ENCODE peak calls at places on chromosome 2, in eight cellular contexts. C is PC-3; T is effector memory CD4-positive, alpha-beta T cell; D is sigmoid colon; N is lung; F is cardiac muscle cell; L is HAP-1; G is tibial artery. Z is an unnamed sample.

GRCh38 chr2:217106650-217107014 is 246.8 kb upstream of the TNP1 start:
- DNase-seq in F (peak; percentile 50), N (no peak), L (no peak), D (no peak), G (no peak), C (peak; percentile 55), T (no peak), Z (no peak)

GRCh38 chr2:234873828-234874173 is 78.0 kb upstream of the SH3BP4 start:
- DNase-seq in D (peak; percentile 76), F (peak; percentile 53), C (no peak), T (no peak), G (no peak), L (no peak), N (no peak), Z (no peak)

GRCh38 chr2:6535572-6535971 is 330.1 kb downstream of the CMPK2 start:
- DNase-seq in F (no peak), G (no peak), L (no peak), T (no peak), D (no peak), N (no peak), C (no peak), Z (no peak)

GRCh38 chr2:134290363-134290762 is 36.5 kb downstream of the MGAT5 start:
- DNase-seq in L (no peak), D (no peak), N (no peak), C (no peak), F (no peak), G (no peak), T (no peak), Z (no peak)

GRCh38 chr2:33494155-33494779 is 17.8 kb downstream of the RASGRP3 start:
- DNase-seq in D (no peak), T (no peak), N (no peak), F (no peak), G (no peak), C (peak; percentile 67), L (no peak), Z (no peak)

GRCh38 chr2:181679544-181679979 is 755 bp downstream of the NEUROD1 start:
- DNase-seq in T (no peak), F (no peak), D (no peak), G (no peak), C (no peak), N (no peak), L (no peak), Z (no peak)

GRCh38 chr2:201058914-201059313 is 12.6 kb downstream of the HYCC2 start:
- DNase-seq in D (no peak), N (no peak), C (no peak), G (no peak), T (no peak), L (no peak), F (no peak), Z (no peak)

GRCh38 chr2:196473617-196474016 is 165.9 kb upstream of the CCDC150 start:
- DNase-seq in L (no peak), D (no peak), C (no peak), G (no peak), N (no peak), T (no peak), F (no peak), Z (no peak)

GRCh38 chr2:154375625-154376020 is 322.9 kb upstream of the KCNJ3 start:
- DNase-seq in C (peak; percentile 64), N (no peak), D (no peak), T (no peak), F (peak; percentile 51), L (peak; percentile 79), G (no peak), Z (no peak)

GRCh38 chr2:393711-394696 is 106.1 kb upstream of the ALKAL2 start:
- DNase-seq in L (no peak), T (peak; percentile 53), N (no peak), C (peak; percentile 88), D (no peak), F (no peak), G (no peak), Z (no peak)

GRCh38 chr2:66684289-66684688 is 249.4 kb downstream of the MEIS1 start:
- DNase-seq in G (no peak), C (peak; percentile 68), N (no peak), D (no peak), L (no peak), F (no peak), T (no peak), Z (no peak)

GRCh38 chr2:237315170-237315880 is 98.6 kb downstream of the COL6A3 start:
- DNase-seq in F (peak; percentile 98), N (peak; percentile 71), T (no peak), L (no peak), G (peak; percentile 97), C (no peak), D (peak; percentile 99), Z (peak; percentile 90)

GRCh38 chr2:239868556-239869181 is 156.5 kb downstream of the NDUFA10 start:
- DNase-seq in L (no peak), C (no peak), D (no peak), T (no peak), G (no peak), N (no peak), F (no peak), Z (no peak)

GRCh38 chr2:140905078-140905781 is 1225.6 kb downstream of the LRP1B start:
- DNase-seq in N (no peak), G (no peak), L (no peak), D (no peak), F (no peak), C (no peak), T (no peak), Z (no peak)

DNA sequence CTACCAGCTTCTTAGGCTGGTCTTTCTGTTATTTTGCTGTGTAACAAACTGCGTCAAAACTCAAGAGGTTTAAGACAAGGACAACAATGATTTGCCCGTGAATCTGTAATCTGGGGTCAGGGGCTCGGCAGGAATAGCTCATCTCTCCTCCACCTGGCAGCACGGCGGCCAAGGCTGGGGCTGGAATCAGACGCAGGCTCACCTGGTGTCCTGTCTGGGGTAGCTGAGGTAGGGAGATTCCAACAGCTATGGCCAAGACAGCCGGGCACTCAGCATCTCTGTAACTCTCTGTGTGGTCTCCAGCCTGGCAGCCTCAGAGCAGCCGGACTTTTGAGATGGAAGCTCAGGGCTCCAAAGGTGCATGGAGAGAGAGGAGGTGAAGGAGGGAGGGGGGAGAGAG is 42.3 kb downstream of the DNER start:
- DNase-seq in C (no peak), G (no peak), D (no peak), F (no peak), L (no peak), N (no peak), T (no peak), Z (no peak)
- H3K4me3 ChIP-seq in C (no peak overlapping the region), G (no peak overlapping the region), D (no peak overlapping the region), F (no peak overlapping the region), L (no peak overlapping the region), N (no peak overlapping the region), T (no peak overlapping the region), Z (no peak overlapping the region)

GRCh38 chr2:36564377-36564930 is 33.5 kb downstream of the FEZ2 start:
- DNase-seq in N (no peak), L (no peak), G (no peak), T (no peak), F (no peak), C (no peak), D (no peak), Z (no peak)
- H3K4me1 ChIP-seq in N (peaks cover 17% of the 10 kb centered on the region), L (peaks cover 5% of the 10 kb centered on the region), G (peaks cover 16% of the 10 kb centered on the region), T (no peaks in the 10 kb centered on the region), F (peaks cover 17% of the 10 kb centered on the region), C (peaks cover 89% of the 10 kb centered on the region), D (peaks cover 24% of the 10 kb centered on the region), Z (peaks cover 18% of the 10 kb centered on the region)

GRCh38 chr2:31236433-31237205 is 2.7 kb downstream of the EHD3 start:
- DNase-seq in D (no peak), F (no peak), N (no peak), G (no peak), L (no peak), C (no peak), T (no peak), Z (no peak)
- H3K4me3 ChIP-seq in D (no peak overlapping the region), F (no peak overlapping the region), N (no peak overlapping the region), G (no peak overlapping the region), L (no peak overlapping the region), C (no peak overlapping the region), T (no peak overlapping the region), Z (no peak overlapping the region)

GRCh38 chr2:148617219-148617618 is 27.3 kb upstream of the EPC2 start:
- DNase-seq in C (no peak), N (no peak), D (no peak), T (no peak), F (no peak), L (no peak), G (no peak), Z (no peak)
- H3K4me1 ChIP-seq in C (peaks cover 24% of the 10 kb centered on the region), N (peaks cover 27% of the 10 kb centered on the region), D (peaks cover 28% of the 10 kb centered on the region), T (no peaks in the 10 kb centered on the region), F (peaks cover 28% of the 10 kb centered on the region), L (peaks cover 29% of the 10 kb centered on the region), G (peaks cover 20% of the 10 kb centered on the region), Z (peaks cover 16% of the 10 kb centered on the region)

GRCh38 chr2:96773922-96774321 is 13.2 kb downstream of the CNNM4 start:
- DNase-seq in T (peak; percentile 27), N (no peak), D (no peak), C (no peak), L (no peak), F (no peak), G (no peak), Z (no peak)
- H3K4me3 ChIP-seq in T (peak overlapping the region; percentile 80), N (peak overlapping the region; percentile 3), D (peak overlapping the region; percentile 6), C (no peak overlapping the region), L (no peak overlapping the region), F (no peak overlapping the region), G (no peak overlapping the region), Z (peak overlapping the region; percentile 38)

GRCh38 chr2:157837851-157838441 is 38.2 kb downstream of the ACVR1 start:
- DNase-seq in L (no peak), D (peak; percentile 72), G (no peak), F (peak; percentile 43), N (no peak), C (no peak), T (no peak), Z (no peak)
- H3K4me1 ChIP-seq in L (peaks cover 10% of the 10 kb centered on the region), D (peaks cover 54% of the 10 kb centered on the region), G (peaks cover 41% of the 10 kb centered on the region), F (peaks cover 42% of the 10 kb centered on the region), N (peaks cover 61% of the 10 kb centered on the region), C (peaks cover 25% of the 10 kb centered on the region), T (no peaks in the 10 kb centered on the region), Z (peaks cover 44% of the 10 kb centered on the region)

DNA sequence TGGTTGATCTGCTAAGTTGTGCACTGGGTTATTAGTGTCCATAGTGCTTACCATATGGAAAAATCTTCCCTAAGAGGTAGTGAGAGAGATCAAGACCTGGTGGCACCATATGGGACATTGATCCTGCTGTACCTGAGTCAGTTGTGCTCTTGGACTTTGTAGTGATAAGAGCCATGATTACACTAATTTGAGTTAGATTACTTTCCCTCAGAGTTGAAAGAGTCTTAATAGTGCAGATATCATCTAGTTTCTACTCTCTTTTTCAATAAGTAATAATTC is 114.2 kb downstream of the KCNE4 start:
- DNase-seq in N (no peak), D (no peak), G (no peak), F (no peak), L (no peak), C (no peak), T (no peak), Z (no peak)
- H3K4me3 ChIP-seq in N (no peak overlapping the region), D (no peak overlapping the region), G (no peak overlapping the region), F (no peak overlapping the region), L (no peak overlapping the region), C (no peak overlapping the region), T (no peak overlapping the region), Z (no peak overlapping the region)

DNA sequence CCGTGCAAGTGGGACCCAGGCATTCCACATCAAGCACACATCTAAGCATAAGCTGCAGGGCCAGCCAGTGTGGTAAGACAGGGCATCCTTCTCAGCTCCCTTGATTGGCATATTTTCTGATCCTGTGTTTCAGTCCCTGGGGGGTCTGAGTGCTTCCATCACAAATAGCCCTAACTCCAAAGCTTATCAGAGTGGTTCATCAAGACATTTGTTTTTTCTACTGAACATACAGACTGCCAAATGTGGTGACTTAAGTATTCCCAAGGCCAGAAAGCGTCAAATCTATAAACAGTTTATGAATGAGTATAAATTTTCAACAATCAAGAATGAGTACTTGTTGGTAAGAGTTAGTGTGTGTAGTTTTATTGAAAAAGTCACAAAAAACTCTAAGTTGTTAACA is 18.8 kb downstream of the SPRED2 start:
- DNase-seq in N (no peak), C (no peak), L (no peak), G (no peak), T (no peak), D (no peak), F (no peak), Z (no peak)
- H3K4me1 ChIP-seq in N (no peaks in the 10 kb centered on the region), C (peaks cover 62% of the 10 kb centered on the region), L (peaks cover 8% of the 10 kb centered on the region), G (no peaks in the 10 kb centered on the region), T (no peaks in the 10 kb centered on the region), D (no peaks in the 10 kb centered on the region), F (no peaks in the 10 kb centered on the region), Z (peaks cover 7% of the 10 kb centered on the region)

Z was measured in suprapubic skin.